ENCODE peak calls at places on chromosomes 12 and 14, in six cellular contexts. One of them, this sample, is unnamed.

GRCh38 chr12:79858518-79858917 is 76.4 kb downstream of the PPP1R12A start:
- DNase-seq in HuH-7: no peak
- DNase-seq in EH: peak
- DNase-seq in endothelial cell: no peak
- DNase-seq in B cell: no peak
- DNase-seq in Peyer's patch: no peak
- DNase-seq in this sample: no peak

GRCh38 chr14:67738740-67739504 is 37.2 kb downstream of the RDH12 start:
- DNase-seq in HuH-7: peak
- DNase-seq in EH: peak
- DNase-seq in endothelial cell: no peak
- DNase-seq in B cell: peak
- DNase-seq in Peyer's patch: peak
- DNase-seq in this sample: peak

GRCh38 chr12:54840293-54840692 is 14.0 kb upstream of the MUCL1 start:
- DNase-seq in HuH-7: no peak
- DNase-seq in EH: no peak
- DNase-seq in endothelial cell: no peak
- DNase-seq in B cell: no peak
- DNase-seq in Peyer's patch: no peak
- DNase-seq in this sample: no peak

GRCh38 chr14:86897704-86898513 is 1095.1 kb downstream of the GALC start:
- DNase-seq in HuH-7: peak
- DNase-seq in EH: no peak
- DNase-seq in endothelial cell: no peak
- DNase-seq in B cell: no peak
- DNase-seq in Peyer's patch: no peak
- DNase-seq in this sample: no peak

GRCh38 chr12:89750821-89751227 is 42.2 kb upstream of the ATP2B1 start:
- DNase-seq in HuH-7: no peak
- DNase-seq in EH: peak
- DNase-seq in endothelial cell: no peak
- DNase-seq in B cell: no peak
- DNase-seq in Peyer's patch: no peak
- DNase-seq in this sample: no peak

GRCh38 chr12:28242129-28242887 is 52.1 kb downstream of the CCDC91 start:
- DNase-seq in HuH-7: no peak
- DNase-seq in EH: no peak
- DNase-seq in endothelial cell: no peak
- DNase-seq in B cell: no peak
- DNase-seq in Peyer's patch: no peak
- DNase-seq in this sample: no peak

GRCh38 chr12:32016680-32017482 is 57.7 kb downstream of the RESF1 start:
- DNase-seq in HuH-7: no peak
- DNase-seq in EH: no peak
- DNase-seq in endothelial cell: no peak
- DNase-seq in B cell: no peak
- DNase-seq in Peyer's patch: no peak
- DNase-seq in this sample: no peak

GRCh38 chr12:107287436-107288413 is 194.4 kb upstream of the CRY1 start:
- DNase-seq in HuH-7: no peak
- DNase-seq in EH: no peak
- DNase-seq in endothelial cell: no peak
- DNase-seq in B cell: no peak
- DNase-seq in Peyer's patch: no peak
- DNase-seq in this sample: no peak

GRCh38 chr12:27498761-27499160 is 25.2 kb upstream of the PPFIBP1 start:
- DNase-seq in HuH-7: no peak
- DNase-seq in EH: peak
- DNase-seq in endothelial cell: no peak
- DNase-seq in B cell: no peak
- DNase-seq in Peyer's patch: no peak
- DNase-seq in this sample: no peak

GRCh38 chr12:17665839-17666238 is 424.2 kb downstream of the RERGL start:
- DNase-seq in HuH-7: no peak
- DNase-seq in EH: no peak
- DNase-seq in endothelial cell: no peak
- DNase-seq in B cell: no peak
- DNase-seq in Peyer's patch: no peak
- DNase-seq in this sample: no peak

GRCh38 chr12:80053048-80053790 is 46.1 kb upstream of the OTOGL start:
- DNase-seq in HuH-7: no peak
- DNase-seq in EH: peak
- DNase-seq in endothelial cell: no peak
- DNase-seq in B cell: no peak
- DNase-seq in Peyer's patch: no peak
- DNase-seq in this sample: peak

GRCh38 chr12:14950982-14951746 is 10.2 kb downstream of the ARHGDIB start:
- DNase-seq in HuH-7: no peak
- DNase-seq in EH: no peak
- DNase-seq in endothelial cell: no peak
- DNase-seq in B cell: no peak
- DNase-seq in Peyer's patch: no peak
- DNase-seq in this sample: peak

This sample was measured in left ventricle myocardium superior.